ENCODE peak calls at places on chromosome 19, in nine cellular contexts. S is neural progenitor cell, L is GM23248, O is astrocyte, V is neuronal stem cell, I is H9, E is fibroblast of lung, Y is A549, B is MM.1S. X is an unnamed sample. For H3K4me1, the result is how much of the 10 kb centered on the place peaks cover.

GRCh38 chr19:4057913-4058695 is 8.6 kb downstream of the ZBTB7A start:
- DNase-seq in O (peak), V (no peak), B (no peak), I (peak), L (peak), Y (peak), E (peak), S (no peak), X (no peak)

GRCh38 chr19:2041686-2042484 is 9.2 kb downstream of the MKNK2 start:
- DNase-seq in O (peak), S (peak), I (peak), V (peak), L (peak), B (peak), Y (peak), E (peak), X (peak)

GRCh38 chr19:16205205-16206045 is 7.7 kb downstream of the AP1M1 start:
- DNase-seq in I (no peak), V (no peak), S (no peak), B (no peak), E (no peak), Y (no peak), L (no peak), O (no peak), X (no peak)

GRCh38 chr19:33712268-33712667 is 84.4 kb upstream of the KCTD15 start:
- DNase-seq in V (no peak), Y (no peak), L (no peak), S (no peak), I (no peak), E (no peak), O (no peak), B (no peak), X (no peak)

GRCh38 chr19:7149956-7150705 is 80.6 kb downstream of the ZNF557 start:
- DNase-seq in E (no peak), Y (no peak), I (peak), S (no peak), V (no peak), B (no peak), L (no peak), O (no peak), X (no peak)

GRCh38 chr19:12994701-12995595 is at the start of gene NFIX:
- DNase-seq in B (peak), L (peak), V (no peak), I (no peak), Y (no peak), E (peak), O (no peak), S (peak), X (peak)

GRCh38 chr19:41546386-41546789 is 29.6 kb upstream of the CEACAM21 start:
- DNase-seq in B (peak), L (no peak), I (no peak), S (no peak), O (no peak), E (no peak), V (no peak), Y (no peak), X (peak)

GRCh38 chr19:41018736-41019290 is 27.7 kb downstream of the CYP2B6 start:
- DNase-seq in B (no peak), I (no peak), L (no peak), S (no peak), O (no peak), Y (no peak), V (no peak), E (no peak), X (no peak)

GRCh38 chr19:35518313-35518712 is 4.9 kb upstream of the DMKN start:
- DNase-seq in Y (peak), O (peak), S (no peak), V (no peak), I (no peak), L (peak), B (no peak), E (peak), X (no peak)

GRCh38 chr19:17726136-17726741 is 7.0 kb downstream of the MAP1S start:
- DNase-seq in L (no peak), O (no peak), B (no peak), I (no peak), Y (no peak), S (no peak), V (no peak), E (no peak), X (no peak)

GRCh38 chr19:5308471-5309437 is 31.9 kb downstream of the PTPRS start:
- DNase-seq in E (peak), L (peak), S (no peak), V (no peak), O (peak), Y (no peak), B (no peak), I (no peak), X (peak)

GRCh38 chr19:45253396-45254027 is 2.4 kb downstream of the MARK4 start:
- DNase-seq in E (peak), I (no peak), Y (no peak), O (peak), B (no peak), V (no peak), L (peak), S (no peak), X (no peak)
- H3K4me2 ChIP-seq in E (peak), I (no peak), Y (peak), O (peak), B (no peak), V (no peak), L (peak), S (no peak), X (peak)

DNA sequence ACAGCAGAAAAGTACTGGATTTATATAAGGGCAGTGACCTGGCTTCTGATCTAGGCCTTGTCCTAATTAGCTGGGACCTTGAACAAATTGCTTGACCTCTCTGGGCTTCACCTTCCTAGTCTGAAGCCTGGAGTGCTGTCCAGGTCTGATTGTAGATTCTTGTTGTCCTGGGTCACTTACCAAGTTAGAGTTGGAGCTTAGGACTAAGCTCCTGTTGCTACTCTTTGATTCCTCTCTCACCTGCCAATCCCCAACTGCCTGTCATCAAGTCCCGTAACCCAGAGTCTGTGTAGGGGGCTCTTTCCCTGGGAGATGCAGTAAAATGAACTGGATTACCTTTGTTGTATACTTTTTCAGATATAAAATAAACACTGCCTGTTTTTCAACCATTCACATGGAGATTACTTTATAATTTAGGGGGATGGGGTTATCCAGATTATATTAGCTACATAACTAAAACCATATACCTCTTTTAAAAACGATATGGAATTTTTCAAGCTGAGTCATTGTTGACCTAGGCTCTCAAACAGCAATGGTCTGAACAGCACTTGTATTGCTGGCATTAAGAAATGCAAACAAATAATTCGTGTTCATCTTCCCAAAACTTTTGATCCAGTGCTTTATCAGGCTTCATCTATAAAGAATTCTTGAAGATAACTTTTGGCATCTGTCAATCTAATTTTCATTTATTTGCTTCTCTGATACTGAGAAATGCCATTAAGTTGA is 5.8 kb downstream of the ARHGAP35 start:
- DNase-seq in Y (peak), I (no peak), B (no peak), V (no peak), L (peak), O (no peak), S (no peak), E (no peak), X (no peak)
- H3K4me1 ChIP-seq in Y (half or more), I (under half), B (under half), V (under half), L (under half), O (under half), S (under half), E (under half), X (half or more)

DNA sequence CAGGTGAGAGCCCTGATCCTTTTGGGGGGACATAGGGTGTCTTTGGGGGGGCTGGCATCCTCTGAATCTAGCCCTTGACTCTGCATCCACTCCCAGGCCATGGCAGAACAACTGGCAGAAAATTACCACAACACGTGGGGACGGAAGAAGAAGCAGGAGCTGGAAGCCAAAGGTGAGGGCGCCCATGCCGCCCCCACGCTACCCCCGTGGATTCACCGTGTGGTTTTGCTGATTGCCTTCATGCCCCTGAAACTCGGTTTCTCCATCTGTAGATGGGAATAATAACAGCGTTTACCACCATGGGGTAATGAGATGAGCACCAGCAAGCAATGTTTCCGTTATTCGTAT is 72.9 kb downstream of the RYR1 start:
- DNase-seq in O (no peak), Y (no peak), S (no peak), B (no peak), E (no peak), V (no peak), L (no peak), I (no peak), X (no peak)
- H3K4me2 ChIP-seq in O (no peak), Y (peak), S (no peak), B (no peak), E (no peak), V (no peak), L (no peak), I (peak), X (peak)

GRCh38 chr19:14550201-14550754 is 20.9 kb downstream of the TECR start:
- DNase-seq in E (peak), B (no peak), S (no peak), L (no peak), Y (no peak), I (no peak), V (no peak), O (no peak), X (no peak)
- H3K4me1 ChIP-seq in E (under half), B (under half), S (under half), L (under half), Y (under half), I (under half), V (under half), O (under half), X (under half)

GRCh38 chr19:19527674-19528625 is 761 bp upstream of the YJEFN3 start:
- DNase-seq in O (no peak), S (no peak), B (no peak), E (no peak), I (peak), V (no peak), L (no peak), Y (no peak), X (no peak)

GRCh38 chr19:19527371-19527656 is 1.4 kb upstream of the YJEFN3 start:
- DNase-seq in O (no peak), E (no peak), L (no peak), I (no peak), S (no peak), Y (no peak), B (no peak), V (no peak), X (no peak)

GRCh38 chr19:19528721-19529490 is at the start of gene YJEFN3:
- DNase-seq in L (peak), I (peak), S (peak), Y (no peak), O (peak), E (peak), V (no peak), B (no peak), X (no peak)

GRCh38 chr19:19525611-19526380 is 2.9 kb upstream of the YJEFN3 start:
- DNase-seq in S (no peak), E (no peak), Y (no peak), I (no peak), L (no peak), B (no peak), O (no peak), V (no peak), X (peak)

GRCh38 chr19:19526581-19527370 is 1.9 kb upstream of the YJEFN3 start:
- DNase-seq in I (no peak), B (no peak), V (no peak), Y (no peak), L (no peak), O (no peak), E (no peak), S (no peak), X (peak)
- H3K4me2 ChIP-seq in I (no peak), B (no peak), V (no peak), Y (no peak), L (no peak), O (no peak), E (no peak), S (no peak), X (peak)

DNA sequence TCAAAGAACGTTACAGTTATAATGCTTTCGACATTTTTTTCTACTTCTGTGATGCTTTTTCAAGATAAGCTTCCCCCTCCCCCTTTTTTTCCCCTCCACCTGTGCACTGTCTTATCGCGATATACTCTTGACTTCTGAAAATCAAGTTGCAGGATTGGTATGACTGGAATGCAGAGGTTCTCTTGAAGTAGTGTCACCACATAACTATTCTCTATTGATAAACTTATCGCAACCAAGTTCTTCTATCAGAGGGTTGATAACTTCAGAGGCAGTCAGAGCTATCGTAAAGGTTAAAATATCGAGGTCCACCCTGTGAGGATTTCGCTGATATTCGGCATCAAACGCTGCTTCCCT is 819 bp downstream of the EID2 start:
- DNase-seq in V (no peak), O (peak), L (no peak), B (no peak), E (peak), S (peak), I (no peak), Y (peak), X (peak)
- H3K4me1 ChIP-seq in V (under half), O (under half), L (under half), B (under half), E (under half), S (under half), I (under half), Y (under half), X (under half)